ENCODE peak calls at places on chromosomes 11 and 22, in ten cellular contexts. A is tibial artery; W is activated CD4-positive, alpha-beta T cell treated with anti-CD3 and anti-CD28 coated beads, Interleukin-2, amount 10 ng/mL, durations not matched to agents 7 days and 5 days; F is foreskin fibroblast; L is stimulated activated CD8-positive, alpha-beta memory T cell treated with anti-CD3 and anti-CD28 coated beads, Interleukin-2, amount 100 ng/mL, for 1 hour; N is HTR-8/SVneo; O is H7; X is NCI-H1105 treated with DMSO at 0.1 percent for 48 hours; D is central memory CD4-positive, alpha-beta T cell; Y is adrenal gland. C is an unnamed sample.

GRCh38 chr22:46557736-46558480 is 20.5 kb upstream of the CELSR1 start:
- DNase-seq in L (no peak), A (no peak), N (no peak), W (no peak), O (no peak), Y (no peak), D (no peak), X (peak), F (no peak), C (no peak)

GRCh38 chr11:115504279-115505158 is at the start of gene CADM1:
- DNase-seq in X (peak), F (peak), W (peak), N (peak), A (peak), L (peak), Y (peak), O (peak), D (peak), C (peak)

GRCh38 chr11:29293825-29294224 is 723.0 kb downstream of the KCNA4 start:
- DNase-seq in F (peak), N (peak), X (no peak), W (no peak), D (no peak), A (no peak), O (no peak), L (no peak), Y (no peak), C (no peak)

GRCh38 chr11:107018274-107018901 is at the start of gene GUCY1A2:
- DNase-seq in D (no peak), N (no peak), F (peak), Y (peak), W (no peak), A (no peak), X (peak), O (peak), L (no peak), C (peak)

GRCh38 chr11:33207408-33207985 is 46.2 kb upstream of the CSTF3 start:
- DNase-seq in Y (no peak), O (no peak), F (peak), W (no peak), A (no peak), N (no peak), X (no peak), L (no peak), D (no peak), C (no peak)

GRCh38 chr11:19919050-19919561 is 206.5 kb downstream of the NAV2 start:
- DNase-seq in X (no peak), D (no peak), A (peak), L (no peak), N (peak), Y (peak), F (peak), O (no peak), W (no peak), C (no peak)

GRCh38 chr11:66614073-66614472 is 2.4 kb upstream of the RBM14 start:
- DNase-seq in A (no peak), F (no peak), X (no peak), O (no peak), L (no peak), Y (no peak), D (no peak), N (no peak), W (no peak), C (no peak)

GRCh38 chr11:2293396-2294339 is 8.1 kb downstream of the C11orf21 start:
- DNase-seq in A (peak), F (no peak), X (no peak), N (no peak), O (peak), D (no peak), W (peak), L (no peak), Y (no peak), C (no peak)

GRCh38 chr22:23688121-23688520 is 2.7 kb upstream of the RGL4 start:
- DNase-seq in W (no peak), Y (no peak), X (no peak), A (no peak), O (peak), N (no peak), F (no peak), L (no peak), D (no peak), C (no peak)

GRCh38 chr11:16148301-16148787 is 208.0 kb downstream of the SOX6 start:
- DNase-seq in Y (no peak), X (no peak), N (no peak), D (no peak), O (no peak), A (no peak), F (peak), W (no peak), L (no peak), C (no peak)

GRCh38 chr11:7597620-7598019 is 75.7 kb downstream of the CYB5R2 start:
- DNase-seq in F (no peak), W (no peak), N (no peak), L (no peak), D (no peak), A (no peak), X (peak), O (no peak), Y (no peak), C (no peak)

GRCh38 chr11:102957953-102958352 is 2.4 kb upstream of the MMP13 start:
- DNase-seq in D (no peak), Y (no peak), A (no peak), N (peak), L (no peak), X (no peak), O (no peak), F (peak), W (no peak), C (no peak)

GRCh38 chr11:64990222-64990918 is 6.4 kb downstream of the BATF2 start:
- DNase-seq in F (peak), Y (peak), L (no peak), O (peak), D (no peak), N (no peak), A (peak), W (no peak), X (no peak), C (no peak)

GRCh38 chr11:86066606-86067229 is 2.2 kb downstream of the PICALM start:
- DNase-seq in W (no peak), X (no peak), F (no peak), O (no peak), L (no peak), N (no peak), Y (no peak), A (no peak), D (no peak), C (no peak)

GRCh38 chr11:2318707-2319106 is 16.9 kb downstream of the TSPAN32 start:
- DNase-seq in F (no peak), L (no peak), Y (no peak), N (no peak), X (no peak), D (no peak), A (no peak), W (no peak), O (no peak), C (no peak)

GRCh38 chr22:24363243-24363642 is 64.2 kb upstream of the ADORA2A start:
- DNase-seq in X (no peak), Y (no peak), A (no peak), D (no peak), F (no peak), N (no peak), W (no peak), O (no peak), L (no peak), C (no peak)

GRCh38 chr11:102914238-102915043 is 39.7 kb upstream of the MMP12 start:
- DNase-seq in Y (peak), D (no peak), W (no peak), X (no peak), L (no peak), N (peak), F (peak), O (peak), A (no peak), C (peak)

GRCh38 chr11:9760180-9760550 is 96.3 kb downstream of the SWAP70 start:
- DNase-seq in Y (peak), A (peak), O (no peak), W (no peak), X (no peak), D (no peak), N (no peak), L (no peak), F (peak), C (no peak)

GRCh38 chr11:45899448-45900174 is 7.5 kb downstream of the FREY1 start:
- DNase-seq in W (peak), N (peak), Y (peak), F (peak), D (peak), X (peak), O (peak), A (peak), L (peak), C (peak)

GRCh38 chr22:18000441-18001039 is 23.8 kb downstream of the MICAL3 start:
- DNase-seq in F (peak), A (no peak), O (peak), Y (no peak), W (no peak), D (peak), X (peak), L (no peak), N (peak), C (peak)

GRCh38 chr11:72821221-72821919 is 7.2 kb downstream of the ATG16L2 start:
- DNase-seq in W (no peak), O (no peak), D (no peak), F (no peak), X (peak), N (no peak), A (no peak), Y (no peak), L (no peak), C (peak)

C was measured in iPS-NIHi11.